ENCODE peak calls at places on chromosome 19, in five cellular contexts. Z is breast epithelium, B is lower leg skin, X is astrocyte, H is fibroblast of lung. U is an unnamed sample.

GRCh38 chr19:50568321-50569022 is at the start of gene LRRC4B:
- DNase-seq in X (no peak), H (no peak), Z (no peak), B (no peak), U (no peak)

GRCh38 chr19:8238251-8238650 is 29.1 kb downstream of the CERS4 start:
- DNase-seq in H (no peak), Z (peak), X (no peak), B (no peak), U (no peak)

GRCh38 chr19:55152017-55152416 is 3.0 kb upstream of the TNNT1 start:
- DNase-seq in H (no peak), Z (no peak), B (no peak), X (no peak), U (no peak)

GRCh38 chr19:38769635-38770211 is 3.6 kb downstream of the LGALS7 start:
- DNase-seq in H (peak), B (peak), Z (peak), X (peak), U (peak)

GRCh38 chr19:42325896-42326771 is 699 bp downstream of the MEGF8 start:
- DNase-seq in B (peak), Z (no peak), X (no peak), H (no peak), U (no peak)

GRCh38 chr19:50922316-50922853 is 11.2 kb upstream of the KLK4 start:
- DNase-seq in X (peak), H (peak), Z (peak), B (no peak), U (peak)

GRCh38 chr19:11164879-11165406 is 9.4 kb upstream of the SPC24 start:
- DNase-seq in Z (no peak), B (peak), H (peak), X (peak), U (no peak)

GRCh38 chr19:40441719-40442253 is 2.3 kb downstream of the SERTAD3 start:
- DNase-seq in H (no peak), B (no peak), X (no peak), Z (no peak), U (no peak)

GRCh38 chr19:10137751-10138682 is 18.3 kb upstream of the EIF3G start:
- DNase-seq in Z (no peak), B (no peak), H (no peak), X (no peak), U (no peak)

GRCh38 chr19:8209111-8209964 is at the start of gene CERS4:
- DNase-seq in X (peak), Z (peak), H (peak), B (peak), U (peak)

GRCh38 chr19:30708416-30708815 is 336.2 kb downstream of the ZNF536 start:
- DNase-seq in X (no peak), H (no peak), B (peak), Z (no peak), U (no peak)

GRCh38 chr19:7673995-7674667 is 2.8 kb upstream of the MCEMP1 start:
- DNase-seq in B (peak), X (peak), H (peak), Z (no peak), U (no peak)

GRCh38 chr19:37361994-37362393 is 8.9 kb upstream of the ZNF527 start:
- DNase-seq in Z (no peak), X (peak), B (no peak), H (no peak), U (no peak)

GRCh38 chr19:23075031-23075733 is 41.6 kb upstream of the ZNF730 start:
- DNase-seq in H (peak), X (peak), Z (peak), B (peak), U (peak)

GRCh38 chr19:41746593-41747227 is 8.6 kb upstream of the CEACAM6 start:
- DNase-seq in Z (no peak), B (peak), H (peak), X (peak), U (no peak)

GRCh38 chr19:11261902-11262839 is at the start of gene DOCK6:
- DNase-seq in X (no peak), Z (peak), B (no peak), H (no peak), U (no peak)

GRCh38 chr19:41324921-41325639 is 15.1 kb downstream of the CCDC97 start:
- DNase-seq in X (peak), H (peak), B (peak), Z (peak), U (no peak)

GRCh38 chr19:610071-610800 is 20.6 kb downstream of the HCN2 start:
- DNase-seq in X (no peak), Z (no peak), H (no peak), B (no peak), U (no peak)

GRCh38 chr19:3338541-3339181 is 27.7 kb upstream of the NFIC start:
- DNase-seq in X (no peak), Z (peak), H (no peak), B (peak), U (no peak)

GRCh38 chr19:47023448-47023794 is 3.8 kb downstream of the NPAS1 start:
- DNase-seq in Z (no peak), H (no peak), X (no peak), B (no peak), U (no peak)

GRCh38 chr19:10259162-10259905 is 7.3 kb downstream of the MRPL4 start:
- DNase-seq in X (peak), H (peak), B (peak), Z (peak), U (peak)

GRCh38 chr19:44401108-44401786 is at the start of gene ZNF285:
- DNase-seq in X (peak), B (peak), Z (peak), H (peak), U (peak)

GRCh38 chr19:29326351-29326750 is 113.4 kb upstream of the UQCRFS1 start:
- DNase-seq in X (no peak), B (peak), H (no peak), Z (no peak), U (peak)

GRCh38 chr19:10568444-10568825 is 344 bp downstream of the CDKN2D start:
- DNase-seq in H (no peak), B (no peak), Z (peak), X (no peak), U (no peak)

GRCh38 chr19:42152285-42152684 is 20.0 kb upstream of the POU2F2 start:
- DNase-seq in B (no peak), Z (no peak), X (no peak), H (no peak), U (no peak)

GRCh38 chr19:21202865-21203494 is 61.1 kb downstream of the ZNF431 start:
- DNase-seq in H (peak), B (no peak), Z (no peak), X (peak), U (no peak)

GRCh38 chr19:53892981-53893325 is 11.0 kb downstream of the PRKCG start:
- DNase-seq in Z (no peak), H (no peak), X (no peak), B (no peak), U (no peak)

GRCh38 chr19:37961198-37961597 is 54.2 kb downstream of the SIPA1L3 start:
- DNase-seq in H (no peak), Z (no peak), B (no peak), X (no peak), U (no peak)

GRCh38 chr19:10353793-10354391 is 14.5 kb upstream of the ICAM3 start:
- DNase-seq in H (peak), X (no peak), Z (no peak), B (no peak), U (peak)

GRCh38 chr19:38733493-38734175 is 10.6 kb downstream of the CAPN12 start:
- DNase-seq in X (no peak), Z (peak), B (peak), H (no peak), U (no peak)

GRCh38 chr19:58538257-58539168 is 5.4 kb upstream of the TRIM28 start:
- DNase-seq in H (no peak), X (no peak), B (peak), Z (no peak), U (peak)

DNA sequence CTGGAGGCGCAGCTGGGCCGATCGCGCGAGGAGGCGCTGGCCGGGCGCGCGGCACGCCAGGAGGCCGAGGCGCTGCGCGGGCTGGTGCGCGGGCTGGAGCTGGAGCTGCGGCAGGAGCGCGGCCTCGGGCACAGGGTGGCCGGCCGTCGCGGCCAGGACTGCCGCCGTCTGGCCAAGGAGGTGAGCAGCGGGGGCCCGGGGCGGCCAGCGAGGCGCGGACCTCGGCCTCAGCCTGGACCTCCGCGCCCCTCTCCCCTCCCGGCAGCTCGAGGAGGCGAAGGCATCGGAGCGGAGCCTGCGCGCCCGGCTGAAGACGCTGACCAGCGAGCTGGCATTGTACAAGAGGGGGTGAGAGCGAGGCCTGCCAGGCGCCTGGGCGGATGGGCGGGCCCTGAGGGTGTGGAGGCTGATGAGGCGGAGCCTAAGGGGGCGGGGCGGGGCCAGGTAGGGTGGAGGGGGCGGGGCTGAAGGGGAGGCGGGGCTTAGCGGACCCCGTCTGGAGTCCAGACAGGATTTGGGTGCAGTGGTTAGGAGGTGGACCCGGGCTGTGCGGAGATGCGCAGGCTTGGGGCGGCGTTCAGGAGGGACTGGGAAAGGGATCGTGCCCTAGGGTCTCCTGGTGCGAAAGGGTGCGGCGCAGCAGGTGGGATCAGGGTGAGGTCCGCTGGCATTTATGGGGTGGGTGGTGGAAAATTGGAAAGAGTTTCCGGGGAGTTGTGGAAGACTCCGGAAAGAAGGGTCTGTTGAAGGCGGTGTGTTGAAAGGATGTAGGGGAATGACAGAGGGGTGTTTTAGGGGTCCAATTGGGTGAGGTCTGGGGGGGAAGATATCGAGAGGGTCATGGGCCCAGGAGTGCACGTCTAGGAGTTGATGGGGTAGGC is 7.5 kb downstream of the PGLYRP1 start:
- DNase-seq in H (peak), Z (peak), B (peak), X (no peak), U (no peak)
- TF ChIP-seq CTCF in H (no peak), Z (no peak), B (no peak), X (no peak), U (no peak)

GRCh38 chr19:56252699-56253422 is 19.7 kb upstream of the EDDM13 start:
- DNase-seq in B (peak), Z (peak), X (peak), H (peak), U (peak)

GRCh38 chr19:56258272-56258671 is 14.3 kb upstream of the EDDM13 start:
- DNase-seq in H (no peak), Z (no peak), X (no peak), B (no peak), U (no peak)

DNA sequence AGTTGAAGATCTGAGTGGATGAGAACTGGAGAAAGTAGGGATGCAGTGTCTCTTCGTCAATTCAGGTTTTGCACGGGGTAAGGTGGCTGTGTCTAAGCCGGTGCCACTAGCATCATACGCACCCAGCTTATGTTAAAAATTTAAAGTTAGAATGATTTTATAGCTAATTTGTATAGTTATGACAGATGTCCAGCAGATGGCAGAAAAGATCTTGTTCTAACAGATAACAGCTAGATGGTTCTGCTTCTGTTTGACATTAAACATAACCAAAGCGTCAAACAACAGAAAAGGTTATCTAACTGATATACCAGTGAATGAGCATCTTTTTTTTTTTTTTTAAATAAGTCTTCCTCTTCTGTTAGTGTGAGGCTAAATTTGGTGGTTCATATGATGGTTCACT is 18.8 kb upstream of the EDDM13 start:
- DNase-seq in X (peak), Z (no peak), B (no peak), H (peak), U (no peak)
- TF ChIP-seq CTCF in X (peak), Z (peak), B (no peak), H (no peak), U (peak)

GRCh38 chr19:18833141-18833476 is 1.4 kb downstream of the UPF1 start:
- DNase-seq in H (peak), Z (no peak), B (no peak), X (no peak), U (no peak)
- TF ChIP-seq CTCF in H (no peak), Z (no peak), B (no peak), X (no peak), U (no peak)

DNA sequence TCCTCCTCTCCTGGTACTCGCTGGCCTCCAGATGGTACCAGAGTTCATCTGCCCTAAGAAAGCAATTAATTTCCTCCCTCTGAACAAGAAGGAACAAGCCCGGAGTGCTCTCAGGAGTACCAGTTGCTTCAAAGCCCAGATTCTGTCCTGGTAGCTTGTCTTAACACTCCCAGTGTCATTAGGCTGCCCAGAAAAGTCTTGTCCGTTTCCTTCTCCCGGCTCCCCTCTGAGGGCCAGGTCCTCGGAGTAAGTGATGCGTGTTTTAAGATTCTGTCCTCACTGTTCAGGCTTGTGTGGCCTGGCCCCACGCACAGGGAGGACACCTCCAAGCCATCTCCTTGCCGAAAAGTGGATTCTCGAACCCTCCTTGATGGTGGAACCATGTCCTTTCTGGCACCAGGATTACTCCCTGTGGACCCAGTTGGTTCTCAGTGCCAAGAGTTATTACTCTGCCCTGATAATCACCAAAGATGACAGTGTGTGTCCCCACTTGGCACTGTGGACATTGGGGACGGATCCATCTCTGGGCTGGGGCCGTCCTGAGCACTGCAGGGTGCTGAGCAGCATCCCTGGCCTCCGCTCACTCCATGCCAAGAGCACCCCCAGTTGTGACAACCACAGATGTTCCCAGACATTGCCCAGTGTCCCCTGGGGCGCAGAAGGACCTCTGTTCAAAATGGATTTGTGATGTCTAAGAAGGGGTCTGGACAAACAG is 52.5 kb downstream of the RFX2 start:
- DNase-seq in Z (peak), X (no peak), H (no peak), B (peak), U (peak)
- TF ChIP-seq CTCF in Z (no peak), X (no peak), H (no peak), B (no peak), U (no peak)

GRCh38 chr19:57477191-57478008 is at the start of gene ZNF772:
- DNase-seq in B (peak), X (peak), Z (peak), H (peak), U (peak)
- TF ChIP-seq CTCF in B (no peak), X (peak), Z (peak), H (peak), U (peak)

GRCh38 chr19:1811942-1812425 is at the start of gene ATP8B3:
- DNase-seq in B (no peak), H (no peak), X (no peak), Z (no peak), U (no peak)
- TF ChIP-seq CTCF in B (no peak), H (no peak), X (no peak), Z (no peak), U (peak)

GRCh38 chr19:5333581-5334365 is 6.8 kb downstream of the PTPRS start:
- DNase-seq in X (no peak), H (no peak), B (no peak), Z (no peak), U (no peak)
- TF ChIP-seq CTCF in X (no peak), H (no peak), B (no peak), Z (no peak), U (no peak)